ENCODE peak calls at places on chromosomes 6 and 20, in ten cellular contexts. One of them, this sample, is unnamed. For H3K27me3, the result is how much of the 10 kb centered on the place peaks cover.

GRCh38 chr6:149212892-149213786 is 104.4 kb upstream of the TAB2 start:
- DNase-seq in H1: no peak
- DNase-seq in adrenal gland: no peak
- DNase-seq in stomach: no peak
- DNase-seq in neuronal stem cell: no peak
- DNase-seq in IMR-90: no peak
- DNase-seq in mammary epithelial cell: no peak
- DNase-seq in ovary: no peak
- DNase-seq in naive thymus-derived CD4-positive, alpha-beta T cell: no peak
- DNase-seq in CD4-positive, alpha-beta memory T cell: no peak
- DNase-seq in this sample: no peak

GRCh38 chr6:3247255-3248146 is 11.2 kb upstream of the PSMG4 start:
- DNase-seq in mammary epithelial cell: peak
- DNase-seq in adrenal gland: peak
- DNase-seq in ovary: peak
- DNase-seq in stomach: peak
- DNase-seq in IMR-90: peak
- DNase-seq in H1: peak
- DNase-seq in CD4-positive, alpha-beta memory T cell: no peak
- DNase-seq in neuronal stem cell: no peak
- DNase-seq in naive thymus-derived CD4-positive, alpha-beta T cell: no peak
- DNase-seq in this sample: peak

GRCh38 chr20:48197034-48197433 is 411.8 kb upstream of the SULF2 start:
- DNase-seq in stomach: no peak
- DNase-seq in mammary epithelial cell: no peak
- DNase-seq in IMR-90: no peak
- DNase-seq in adrenal gland: no peak
- DNase-seq in ovary: no peak
- DNase-seq in naive thymus-derived CD4-positive, alpha-beta T cell: no peak
- DNase-seq in CD4-positive, alpha-beta memory T cell: no peak
- DNase-seq in H1: no peak
- DNase-seq in neuronal stem cell: no peak
- DNase-seq in this sample: no peak

GRCh38 chr6:170135821-170136471 is 154.9 kb downstream of the DLL1 start:
- DNase-seq in naive thymus-derived CD4-positive, alpha-beta T cell: no peak
- DNase-seq in adrenal gland: peak
- DNase-seq in mammary epithelial cell: no peak
- DNase-seq in ovary: peak
- DNase-seq in stomach: no peak
- DNase-seq in neuronal stem cell: no peak
- DNase-seq in IMR-90: no peak
- DNase-seq in H1: no peak
- DNase-seq in CD4-positive, alpha-beta memory T cell: no peak
- DNase-seq in this sample: peak

GRCh38 chr6:6546318-6547110 is 42.0 kb upstream of the LY86 start:
- DNase-seq in stomach: peak
- DNase-seq in naive thymus-derived CD4-positive, alpha-beta T cell: peak
- DNase-seq in ovary: peak
- DNase-seq in neuronal stem cell: peak
- DNase-seq in IMR-90: peak
- DNase-seq in CD4-positive, alpha-beta memory T cell: peak
- DNase-seq in mammary epithelial cell: peak
- DNase-seq in adrenal gland: peak
- DNase-seq in H1: peak
- DNase-seq in this sample: peak

GRCh38 chr6:170505306-170505705 is 47.8 kb downstream of the PSMB1 start:
- DNase-seq in adrenal gland: peak
- DNase-seq in mammary epithelial cell: no peak
- DNase-seq in IMR-90: no peak
- DNase-seq in CD4-positive, alpha-beta memory T cell: no peak
- DNase-seq in ovary: no peak
- DNase-seq in naive thymus-derived CD4-positive, alpha-beta T cell: no peak
- DNase-seq in neuronal stem cell: no peak
- DNase-seq in stomach: no peak
- DNase-seq in H1: no peak
- DNase-seq in this sample: peak

GRCh38 chr20:5030348-5031205 is 29.3 kb upstream of the SLC23A2 start:
- DNase-seq in mammary epithelial cell: no peak
- DNase-seq in stomach: no peak
- DNase-seq in CD4-positive, alpha-beta memory T cell: no peak
- DNase-seq in naive thymus-derived CD4-positive, alpha-beta T cell: no peak
- DNase-seq in neuronal stem cell: no peak
- DNase-seq in H1: no peak
- DNase-seq in ovary: no peak
- DNase-seq in IMR-90: no peak
- DNase-seq in adrenal gland: no peak
- DNase-seq in this sample: no peak

GRCh38 chr6:32622545-32623401 is 14.4 kb upstream of the HLA-DQA1 start:
- DNase-seq in CD4-positive, alpha-beta memory T cell: peak
- DNase-seq in stomach: no peak
- DNase-seq in naive thymus-derived CD4-positive, alpha-beta T cell: no peak
- DNase-seq in adrenal gland: peak
- DNase-seq in mammary epithelial cell: peak
- DNase-seq in ovary: peak
- DNase-seq in IMR-90: peak
- DNase-seq in H1: no peak
- DNase-seq in neuronal stem cell: peak
- DNase-seq in this sample: peak

GRCh38 chr20:31517373-31517772 is 3.1 kb downstream of the HM13 start:
- DNase-seq in neuronal stem cell: no peak
- DNase-seq in stomach: peak
- DNase-seq in ovary: no peak
- DNase-seq in adrenal gland: peak
- DNase-seq in CD4-positive, alpha-beta memory T cell: no peak
- DNase-seq in H1: peak
- DNase-seq in IMR-90: peak
- DNase-seq in naive thymus-derived CD4-positive, alpha-beta T cell: no peak
- DNase-seq in mammary epithelial cell: peak
- DNase-seq in this sample: no peak

GRCh38 chr6:111471533-111471932 is 11.5 kb downstream of the REV3L start:
- DNase-seq in neuronal stem cell: no peak
- DNase-seq in H1: no peak
- DNase-seq in CD4-positive, alpha-beta memory T cell: no peak
- DNase-seq in IMR-90: no peak
- DNase-seq in naive thymus-derived CD4-positive, alpha-beta T cell: no peak
- DNase-seq in adrenal gland: no peak
- DNase-seq in stomach: no peak
- DNase-seq in ovary: no peak
- DNase-seq in mammary epithelial cell: no peak
- DNase-seq in this sample: no peak

GRCh38 chr6:95648636-95649035 is 71.3 kb downstream of the MANEA start:
- DNase-seq in H1: no peak
- DNase-seq in neuronal stem cell: no peak
- DNase-seq in IMR-90: no peak
- DNase-seq in stomach: no peak
- DNase-seq in adrenal gland: no peak
- DNase-seq in CD4-positive, alpha-beta memory T cell: no peak
- DNase-seq in naive thymus-derived CD4-positive, alpha-beta T cell: no peak
- DNase-seq in mammary epithelial cell: no peak
- DNase-seq in ovary: no peak
- DNase-seq in this sample: no peak
- H3K27me3 ChIP-seq in H1: under half
- H3K27me3 ChIP-seq in neuronal stem cell: under half
- H3K27me3 ChIP-seq in IMR-90: under half
- H3K27me3 ChIP-seq in stomach: under half
- H3K27me3 ChIP-seq in adrenal gland: under half
- H3K27me3 ChIP-seq in CD4-positive, alpha-beta memory T cell: under half
- H3K27me3 ChIP-seq in naive thymus-derived CD4-positive, alpha-beta T cell: under half
- H3K27me3 ChIP-seq in mammary epithelial cell: under half
- H3K27me3 ChIP-seq in ovary: under half
- H3K27me3 ChIP-seq in this sample: under half

DNA sequence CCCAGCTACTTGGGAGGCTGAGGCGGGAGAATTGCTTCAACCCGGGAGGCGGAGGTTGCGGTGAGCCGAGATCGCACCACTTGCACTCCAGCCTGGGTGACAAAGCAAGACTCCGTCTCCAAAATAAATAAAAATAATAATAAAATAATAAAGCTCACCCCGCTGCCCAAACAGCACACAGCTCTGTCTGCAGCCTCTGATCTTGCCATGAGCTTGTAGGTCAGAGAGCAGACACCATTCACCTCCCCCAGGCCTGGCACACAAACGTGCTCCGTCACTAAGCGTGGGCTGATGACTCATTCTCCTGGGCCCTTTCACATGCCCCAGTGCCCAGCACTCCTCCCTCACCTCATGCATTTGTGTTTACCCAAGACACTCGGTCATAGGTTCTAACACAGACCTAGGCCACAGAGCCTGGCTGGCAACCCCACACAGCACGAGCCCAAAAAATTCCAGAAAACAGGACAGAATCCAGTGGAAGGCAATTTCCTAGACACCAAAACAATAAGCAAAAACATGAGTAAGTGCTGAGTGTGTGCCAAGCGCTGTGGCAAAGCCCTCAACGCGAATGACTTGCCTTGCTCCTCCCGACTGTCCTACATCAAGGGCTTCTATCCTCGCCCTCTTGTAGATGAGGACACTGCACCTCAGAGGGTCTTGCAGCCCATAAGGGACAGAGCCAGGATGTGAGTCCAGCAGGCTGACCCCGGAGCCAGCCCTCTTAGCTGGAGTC is 18.0 kb downstream of the ATP9A start:
- DNase-seq in mammary epithelial cell: peak
- DNase-seq in adrenal gland: peak
- DNase-seq in naive thymus-derived CD4-positive, alpha-beta T cell: no peak
- DNase-seq in CD4-positive, alpha-beta memory T cell: no peak
- DNase-seq in IMR-90: peak
- DNase-seq in stomach: peak
- DNase-seq in H1: no peak
- DNase-seq in neuronal stem cell: no peak
- DNase-seq in ovary: peak
- DNase-seq in this sample: no peak
- H3K4me3 ChIP-seq in mammary epithelial cell: no peak
- H3K4me3 ChIP-seq in adrenal gland: no peak
- H3K4me3 ChIP-seq in naive thymus-derived CD4-positive, alpha-beta T cell: no peak
- H3K4me3 ChIP-seq in CD4-positive, alpha-beta memory T cell: no peak
- H3K4me3 ChIP-seq in IMR-90: no peak
- H3K4me3 ChIP-seq in stomach: no peak
- H3K4me3 ChIP-seq in H1: no peak
- H3K4me3 ChIP-seq in neuronal stem cell: no peak
- H3K4me3 ChIP-seq in ovary: no peak
- H3K4me3 ChIP-seq in this sample: no peak

DNA sequence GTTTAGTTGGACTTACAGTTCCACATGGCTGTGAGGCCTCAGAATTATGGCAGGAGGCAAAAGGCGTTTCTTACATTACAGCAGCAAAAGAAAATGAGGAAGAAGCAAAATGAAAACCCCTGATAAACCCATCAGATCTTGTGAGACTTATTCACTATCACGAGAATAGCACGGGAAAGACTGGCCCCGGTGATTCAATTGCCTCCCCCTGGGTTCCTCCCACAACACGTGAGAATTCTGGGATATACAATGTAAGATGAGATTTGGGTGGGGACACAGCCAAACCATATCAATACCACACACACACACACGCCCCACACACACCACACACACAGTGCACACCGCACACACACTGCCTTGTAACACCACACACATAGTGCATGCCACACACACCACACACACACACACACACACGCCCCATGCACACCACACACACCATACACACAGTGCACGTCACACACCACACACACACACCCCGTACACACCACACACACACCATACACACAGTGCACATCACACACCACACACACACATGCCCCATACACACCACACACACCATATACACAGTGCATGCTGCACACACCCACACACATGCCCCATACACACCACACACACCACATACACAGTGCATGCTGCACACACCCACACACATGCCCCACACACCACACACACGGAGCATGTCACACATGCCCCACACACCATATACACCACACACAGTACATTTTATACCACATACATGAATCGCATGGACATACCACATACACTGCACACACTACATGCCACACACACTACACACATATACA is 310.5 kb downstream of the TAF4 start:
- DNase-seq in naive thymus-derived CD4-positive, alpha-beta T cell: no peak
- DNase-seq in neuronal stem cell: no peak
- DNase-seq in adrenal gland: no peak
- DNase-seq in CD4-positive, alpha-beta memory T cell: no peak
- DNase-seq in IMR-90: no peak
- DNase-seq in mammary epithelial cell: no peak
- DNase-seq in stomach: no peak
- DNase-seq in H1: no peak
- DNase-seq in ovary: no peak
- DNase-seq in this sample: no peak
- H3K27me3 ChIP-seq in naive thymus-derived CD4-positive, alpha-beta T cell: under half
- H3K27me3 ChIP-seq in neuronal stem cell: under half
- H3K27me3 ChIP-seq in adrenal gland: under half
- H3K27me3 ChIP-seq in CD4-positive, alpha-beta memory T cell: under half
- H3K27me3 ChIP-seq in IMR-90: under half
- H3K27me3 ChIP-seq in mammary epithelial cell: under half
- H3K27me3 ChIP-seq in stomach: under half
- H3K27me3 ChIP-seq in H1: under half
- H3K27me3 ChIP-seq in ovary: under half
- H3K27me3 ChIP-seq in this sample: under half

GRCh38 chr20:37757550-37757949 is 63.7 kb downstream of the CTNNBL1 start:
- DNase-seq in neuronal stem cell: no peak
- DNase-seq in mammary epithelial cell: peak
- DNase-seq in ovary: no peak
- DNase-seq in adrenal gland: no peak
- DNase-seq in IMR-90: no peak
- DNase-seq in CD4-positive, alpha-beta memory T cell: no peak
- DNase-seq in naive thymus-derived CD4-positive, alpha-beta T cell: no peak
- DNase-seq in H1: no peak
- DNase-seq in stomach: no peak
- DNase-seq in this sample: no peak
- H3K4me3 ChIP-seq in neuronal stem cell: no peak
- H3K4me3 ChIP-seq in mammary epithelial cell: no peak
- H3K4me3 ChIP-seq in ovary: no peak
- H3K4me3 ChIP-seq in adrenal gland: no peak
- H3K4me3 ChIP-seq in IMR-90: no peak
- H3K4me3 ChIP-seq in CD4-positive, alpha-beta memory T cell: no peak
- H3K4me3 ChIP-seq in naive thymus-derived CD4-positive, alpha-beta T cell: no peak
- H3K4me3 ChIP-seq in H1: no peak
- H3K4me3 ChIP-seq in stomach: no peak
- H3K4me3 ChIP-seq in this sample: no peak

DNA sequence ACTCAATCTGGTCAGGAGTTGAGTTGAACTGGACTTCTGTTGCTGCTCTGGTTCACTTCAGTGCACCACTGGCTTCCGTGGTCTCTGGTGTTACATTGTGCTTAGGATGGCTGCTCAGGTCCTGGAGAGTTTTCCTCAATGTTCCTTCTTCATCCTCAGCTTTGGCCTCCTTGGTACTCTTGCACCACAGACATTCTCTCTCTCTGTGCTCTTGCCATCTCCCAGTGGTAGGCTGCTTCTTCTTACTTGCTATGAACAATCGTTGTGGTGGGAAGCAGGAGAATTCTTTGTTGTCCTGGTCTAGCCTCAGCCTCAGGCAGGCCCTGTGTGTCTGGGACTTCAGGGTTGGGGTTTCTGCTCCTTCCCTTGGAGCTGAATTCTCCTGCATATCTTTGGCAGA is 14.5 kb upstream of the DUSP22 start:
- DNase-seq in CD4-positive, alpha-beta memory T cell: no peak
- DNase-seq in stomach: no peak
- DNase-seq in neuronal stem cell: no peak
- DNase-seq in naive thymus-derived CD4-positive, alpha-beta T cell: no peak
- DNase-seq in H1: peak
- DNase-seq in adrenal gland: no peak
- DNase-seq in mammary epithelial cell: no peak
- DNase-seq in ovary: no peak
- DNase-seq in IMR-90: no peak
- DNase-seq in this sample: no peak
- H3K27me3 ChIP-seq in CD4-positive, alpha-beta memory T cell: under half
- H3K27me3 ChIP-seq in stomach: under half
- H3K27me3 ChIP-seq in neuronal stem cell: under half
- H3K27me3 ChIP-seq in naive thymus-derived CD4-positive, alpha-beta T cell: under half
- H3K27me3 ChIP-seq in H1: under half
- H3K27me3 ChIP-seq in adrenal gland: under half
- H3K27me3 ChIP-seq in mammary epithelial cell: under half
- H3K27me3 ChIP-seq in ovary: under half
- H3K27me3 ChIP-seq in IMR-90: under half
- H3K27me3 ChIP-seq in this sample: under half

GRCh38 chr20:4025679-4026078 is 10.3 kb upstream of the RNF24 start:
- DNase-seq in IMR-90: no peak
- DNase-seq in naive thymus-derived CD4-positive, alpha-beta T cell: no peak
- DNase-seq in mammary epithelial cell: no peak
- DNase-seq in stomach: no peak
- DNase-seq in H1: no peak
- DNase-seq in neuronal stem cell: no peak
- DNase-seq in ovary: no peak
- DNase-seq in adrenal gland: no peak
- DNase-seq in CD4-positive, alpha-beta memory T cell: no peak
- DNase-seq in this sample: no peak
- H3K4me3 ChIP-seq in IMR-90: no peak
- H3K4me3 ChIP-seq in naive thymus-derived CD4-positive, alpha-beta T cell: no peak
- H3K4me3 ChIP-seq in mammary epithelial cell: no peak
- H3K4me3 ChIP-seq in stomach: no peak
- H3K4me3 ChIP-seq in H1: no peak
- H3K4me3 ChIP-seq in neuronal stem cell: no peak
- H3K4me3 ChIP-seq in ovary: no peak
- H3K4me3 ChIP-seq in adrenal gland: no peak
- H3K4me3 ChIP-seq in CD4-positive, alpha-beta memory T cell: no peak
- H3K4me3 ChIP-seq in this sample: no peak